ENCODE peak calls at places on chromosomes 16 and 17, in ten cellular contexts. One of them, this sample, is unnamed.

GRCh38 chr16:77297996-77298637 is 98.9 kb downstream of the SYCE1L start:
- DNase-seq in non-pigmented ciliary epithelial cell: no peak
- DNase-seq in A172: peak; percentile 73
- DNase-seq in SJCRH30: no peak
- DNase-seq in tibial nerve: no peak
- DNase-seq in NCI-H1694: no peak
- DNase-seq in SHP77 treated with DMSO at 0.1 percent for 48 hours: no peak
- DNase-seq in CD4-positive, CD25-positive, alpha-beta regulatory T cell: no peak
- DNase-seq in MCF 10A: peak; percentile 13
- DNase-seq in EL: peak; percentile 70
- DNase-seq in this sample: no peak

GRCh38 chr17:45090711-45091110 is 29.6 kb downstream of the NMT1 start:
- DNase-seq in non-pigmented ciliary epithelial cell: no peak
- DNase-seq in A172: no peak
- DNase-seq in SJCRH30: no peak
- DNase-seq in tibial nerve: no peak
- DNase-seq in NCI-H1694: no peak
- DNase-seq in SHP77 treated with DMSO at 0.1 percent for 48 hours: no peak
- DNase-seq in CD4-positive, CD25-positive, alpha-beta regulatory T cell: no peak
- DNase-seq in MCF 10A: no peak
- DNase-seq in EL: peak; percentile 28
- DNase-seq in this sample: no peak

GRCh38 chr17:38427160-38427949 is 909 bp upstream of the ARHGAP23 start:
- DNase-seq in non-pigmented ciliary epithelial cell: no peak
- DNase-seq in A172: no peak
- DNase-seq in SJCRH30: no peak
- DNase-seq in tibial nerve: no peak
- DNase-seq in NCI-H1694: no peak
- DNase-seq in SHP77 treated with DMSO at 0.1 percent for 48 hours: no peak
- DNase-seq in CD4-positive, CD25-positive, alpha-beta regulatory T cell: no peak
- DNase-seq in MCF 10A: no peak
- DNase-seq in EL: no peak
- DNase-seq in this sample: no peak

GRCh38 chr16:31430380-31431052 is 2.4 kb upstream of the COX6A2 start:
- DNase-seq in non-pigmented ciliary epithelial cell: no peak
- DNase-seq in A172: no peak
- DNase-seq in SJCRH30: no peak
- DNase-seq in tibial nerve: no peak
- DNase-seq in NCI-H1694: no peak
- DNase-seq in SHP77 treated with DMSO at 0.1 percent for 48 hours: no peak
- DNase-seq in CD4-positive, CD25-positive, alpha-beta regulatory T cell: no peak
- DNase-seq in MCF 10A: no peak
- DNase-seq in EL: no peak
- DNase-seq in this sample: no peak

GRCh38 chr17:35797918-35798317 is 2.5 kb upstream of the MMP28 start:
- DNase-seq in non-pigmented ciliary epithelial cell: no peak
- DNase-seq in A172: no peak
- DNase-seq in SJCRH30: no peak
- DNase-seq in tibial nerve: no peak
- DNase-seq in NCI-H1694: no peak
- DNase-seq in SHP77 treated with DMSO at 0.1 percent for 48 hours: no peak
- DNase-seq in CD4-positive, CD25-positive, alpha-beta regulatory T cell: no peak
- DNase-seq in MCF 10A: no peak
- DNase-seq in EL: no peak
- DNase-seq in this sample: no peak

GRCh38 chr16:1828645-1829410 is 1.8 kb downstream of the FAHD1 start:
- DNase-seq in non-pigmented ciliary epithelial cell: no peak
- DNase-seq in A172: no peak
- DNase-seq in SJCRH30: no peak
- DNase-seq in tibial nerve: no peak
- DNase-seq in NCI-H1694: no peak
- DNase-seq in SHP77 treated with DMSO at 0.1 percent for 48 hours: no peak
- DNase-seq in CD4-positive, CD25-positive, alpha-beta regulatory T cell: no peak
- DNase-seq in MCF 10A: no peak
- DNase-seq in EL: no peak
- DNase-seq in this sample: no peak

GRCh38 chr17:3557768-3558583 is at the start of gene TRPV3:
- DNase-seq in non-pigmented ciliary epithelial cell: no peak
- DNase-seq in A172: peak; percentile 87
- DNase-seq in SJCRH30: peak; percentile 74
- DNase-seq in tibial nerve: no peak
- DNase-seq in NCI-H1694: no peak
- DNase-seq in SHP77 treated with DMSO at 0.1 percent for 48 hours: no peak
- DNase-seq in CD4-positive, CD25-positive, alpha-beta regulatory T cell: peak; percentile 33
- DNase-seq in MCF 10A: peak; percentile 80
- DNase-seq in EL: no peak
- DNase-seq in this sample: no peak

GRCh38 chr17:53900951-53901350 is 78.2 kb downstream of the KIF2B start:
- DNase-seq in non-pigmented ciliary epithelial cell: no peak
- DNase-seq in A172: no peak
- DNase-seq in SJCRH30: no peak
- DNase-seq in tibial nerve: no peak
- DNase-seq in NCI-H1694: no peak
- DNase-seq in SHP77 treated with DMSO at 0.1 percent for 48 hours: no peak
- DNase-seq in CD4-positive, CD25-positive, alpha-beta regulatory T cell: no peak
- DNase-seq in MCF 10A: no peak
- DNase-seq in EL: no peak
- DNase-seq in this sample: no peak

GRCh38 chr17:2694381-2695242 is 17.0 kb downstream of the CLUH start:
- DNase-seq in non-pigmented ciliary epithelial cell: no peak
- DNase-seq in A172: no peak
- DNase-seq in SJCRH30: no peak
- DNase-seq in tibial nerve: no peak
- DNase-seq in NCI-H1694: no peak
- DNase-seq in SHP77 treated with DMSO at 0.1 percent for 48 hours: no peak
- DNase-seq in CD4-positive, CD25-positive, alpha-beta regulatory T cell: no peak
- DNase-seq in MCF 10A: no peak
- DNase-seq in EL: no peak
- DNase-seq in this sample: no peak